ENCODE peak calls at places on chromosomes 6 and 20, in four cellular contexts. One of them, this sample, is unnamed.

GRCh38 chr20:18705490-18705889 is 108.1 kb upstream of the SCP2D1 start:
- DNase-seq in GM12878: no peak
- DNase-seq in H1: no peak
- DNase-seq in HepG2: no peak
- DNase-seq in this sample: no peak

GRCh38 chr20:31637660-31638059 is at the start of gene COX4I2:
- DNase-seq in H1: peak; percentile 55
- DNase-seq in GM12878: no peak
- DNase-seq in HepG2: no peak
- DNase-seq in this sample: no peak

GRCh38 chr6:43570876-43571441 is 4.9 kb downstream of the XPO5 start:
- DNase-seq in H1: no peak
- DNase-seq in GM12878: no peak
- DNase-seq in HepG2: no peak
- DNase-seq in this sample: no peak

GRCh38 chr20:4684837-4685413 is 36.8 kb upstream of the PRND start:
- DNase-seq in GM12878: no peak
- DNase-seq in HepG2: peak; percentile 63
- DNase-seq in H1: no peak
- DNase-seq in this sample: no peak

GRCh38 chr20:36407196-36407733 is 101.1 kb downstream of the DLGAP4 start:
- DNase-seq in GM12878: no peak
- DNase-seq in HepG2: no peak
- DNase-seq in H1: no peak
- DNase-seq in this sample: no peak

GRCh38 chr6:150072201-150072600 is 3.3 kb upstream of the ULBP3 start:
- DNase-seq in GM12878: no peak
- DNase-seq in HepG2: peak; percentile 43
- DNase-seq in H1: no peak
- DNase-seq in this sample: no peak

GRCh38 chr20:9036593-9036992 is 32.3 kb upstream of the PLCB4 start:
- DNase-seq in GM12878: no peak
- DNase-seq in H1: no peak
- DNase-seq in HepG2: no peak
- DNase-seq in this sample: no peak

GRCh38 chr6:7996538-7997225 is 67.5 kb downstream of the BLOC1S5 start:
- DNase-seq in H1: no peak
- DNase-seq in HepG2: peak; percentile 31
- DNase-seq in GM12878: no peak
- DNase-seq in this sample: no peak

GRCh38 chr6:135322427-135323201 is 141.5 kb downstream of the MYB start:
- DNase-seq in HepG2: no peak
- DNase-seq in H1: no peak
- DNase-seq in GM12878: peak; percentile 52
- DNase-seq in this sample: no peak

GRCh38 chr6:144896296-144896695 is 611.2 kb downstream of the UTRN start:
- DNase-seq in GM12878: no peak
- DNase-seq in H1: no peak
- DNase-seq in HepG2: no peak
- DNase-seq in this sample: no peak

GRCh38 chr6:165049362-165049761 is 260.0 kb downstream of the C6orf118 start:
- DNase-seq in HepG2: peak; percentile 32
- DNase-seq in GM12878: no peak
- DNase-seq in H1: peak; percentile 90
- DNase-seq in this sample: peak; percentile 70

GRCh38 chr20:272718-273117 is 15.2 kb downstream of the DEFB132 start:
- DNase-seq in HepG2: no peak
- DNase-seq in H1: no peak
- DNase-seq in GM12878: no peak
- DNase-seq in this sample: no peak

GRCh38 chr20:63122626-63123025 is 93.3 kb downstream of the YTHDF1 start:
- DNase-seq in HepG2: no peak
- DNase-seq in H1: no peak
- DNase-seq in GM12878: no peak
- DNase-seq in this sample: no peak

GRCh38 chr6:63764318-63764916 is 128.8 kb downstream of the PHF3 start:
- DNase-seq in H1: no peak
- DNase-seq in HepG2: peak; percentile 65
- DNase-seq in GM12878: peak; percentile 5
- DNase-seq in this sample: no peak

GRCh38 chr6:38671885-38672467 is 31.0 kb downstream of the GLO1 start:
- DNase-seq in HepG2: peak; percentile 43
- DNase-seq in GM12878: peak; percentile 55
- DNase-seq in H1: no peak
- DNase-seq in this sample: peak; percentile 33

GRCh38 chr6:50128420-50129005 is 78.8 kb upstream of the DEFB112 start:
- DNase-seq in HepG2: peak; percentile 5
- DNase-seq in GM12878: no peak
- DNase-seq in H1: no peak
- DNase-seq in this sample: no peak

GRCh38 chr6:42929928-42930360 is 664 bp downstream of the CNPY3 start:
- DNase-seq in GM12878: peak; percentile 97
- DNase-seq in H1: no peak
- DNase-seq in HepG2: no peak
- DNase-seq in this sample: peak; percentile 16

GRCh38 chr20:24951536-24952047 is 2.5 kb downstream of the CST7 start:
- DNase-seq in H1: peak; percentile 38
- DNase-seq in HepG2: no peak
- DNase-seq in GM12878: no peak
- DNase-seq in this sample: no peak

GRCh38 chr20:57473246-57474042 is 51.5 kb downstream of the CTCFL start:
- DNase-seq in HepG2: no peak
- DNase-seq in H1: no peak
- DNase-seq in GM12878: peak; percentile 68
- DNase-seq in this sample: no peak

GRCh38 chr6:144334150-144334708 is 49.1 kb downstream of the UTRN start:
- DNase-seq in H1: peak; percentile 44
- DNase-seq in GM12878: no peak
- DNase-seq in HepG2: no peak
- DNase-seq in this sample: no peak

GRCh38 chr6:163646133-163646532 is 231.6 kb downstream of the QKI start:
- DNase-seq in HepG2: no peak
- DNase-seq in H1: no peak
- DNase-seq in GM12878: no peak
- DNase-seq in this sample: no peak

GRCh38 chr6:121879149-121879548 is 443.7 kb downstream of the GJA1 start:
- DNase-seq in GM12878: no peak
- DNase-seq in H1: no peak
- DNase-seq in HepG2: no peak
- DNase-seq in this sample: no peak

GRCh38 chr20:1588869-1589460 is 30.8 kb downstream of the SIRPB1 start:
- DNase-seq in GM12878: no peak
- DNase-seq in H1: no peak
- DNase-seq in HepG2: no peak
- DNase-seq in this sample: no peak

GRCh38 chr6:1001655-1002349 is 308.9 kb upstream of the EXOC2 start:
- DNase-seq in H1: no peak
- DNase-seq in HepG2: no peak
- DNase-seq in GM12878: peak; percentile 48
- DNase-seq in this sample: no peak

GRCh38 chr6:26312096-26312463 is 52.9 kb upstream of the BTN3A2 start:
- DNase-seq in H1: no peak
- DNase-seq in GM12878: no peak
- DNase-seq in HepG2: no peak
- DNase-seq in this sample: no peak

GRCh38 chr20:34709836-34710567 is 5.9 kb downstream of the TP53INP2 start:
- DNase-seq in H1: no peak
- DNase-seq in HepG2: no peak
- DNase-seq in GM12878: no peak
- DNase-seq in this sample: peak; percentile 23

GRCh38 chr6:7426447-7427169 is 37.0 kb downstream of the RIOK1 start:
- DNase-seq in HepG2: peak; percentile 83
- DNase-seq in GM12878: no peak
- DNase-seq in H1: peak; percentile 28
- DNase-seq in this sample: no peak

GRCh38 chr20:36467076-36467999 is 74.0 kb upstream of the MYL9 start:
- DNase-seq in HepG2: no peak
- DNase-seq in H1: no peak
- DNase-seq in GM12878: no peak
- DNase-seq in this sample: no peak

GRCh38 chr6:15739353-15739752 is 76.5 kb upstream of the DTNBP1 start:
- DNase-seq in GM12878: no peak
- DNase-seq in H1: no peak
- DNase-seq in HepG2: no peak
- DNase-seq in this sample: no peak

GRCh38 chr6:79170915-79171314 is 63.6 kb downstream of the HMGN3 start:
- DNase-seq in GM12878: no peak
- DNase-seq in H1: no peak
- DNase-seq in HepG2: no peak
- DNase-seq in this sample: no peak

GRCh38 chr6:151917531-151918329 is 110.2 kb downstream of the ESR1 start:
- DNase-seq in GM12878: no peak
- DNase-seq in H1: no peak
- DNase-seq in HepG2: no peak
- DNase-seq in this sample: no peak

GRCh38 chr6:26064619-26065257 is 22.5 kb upstream of the HFE start:
- DNase-seq in HepG2: peak; percentile 68
- DNase-seq in H1: no peak
- DNase-seq in GM12878: no peak
- DNase-seq in this sample: no peak

GRCh38 chr20:42204261-42204660 is 586.1 kb upstream of the CHD6 start:
- DNase-seq in HepG2: peak; percentile 28
- DNase-seq in H1: no peak
- DNase-seq in GM12878: no peak
- DNase-seq in this sample: no peak

GRCh38 chr6:13914346-13914745 is 10.4 kb upstream of the RNF182 start:
- DNase-seq in H1: no peak
- DNase-seq in GM12878: no peak
- DNase-seq in HepG2: no peak
- DNase-seq in this sample: no peak

GRCh38 chr6:7919871-7920270 is 9.3 kb upstream of the TXNDC5 start:
- DNase-seq in HepG2: peak; percentile 36
- DNase-seq in H1: no peak
- DNase-seq in GM12878: no peak
- DNase-seq in this sample: no peak

GRCh38 chr6:65746302-65746701 is 39.3 kb upstream of the EYS start:
- DNase-seq in GM12878: no peak
- DNase-seq in H1: no peak
- DNase-seq in HepG2: no peak
- DNase-seq in this sample: no peak

GRCh38 chr6:155142902-155143609 is 120.8 kb upstream of the CLDN20 start:
- DNase-seq in GM12878: no peak
- DNase-seq in HepG2: no peak
- DNase-seq in H1: no peak
- DNase-seq in this sample: no peak
- TF ChIP-seq SUZ12 in GM12878: no peak
- TF ChIP-seq SUZ12 in HepG2: no peak
- TF ChIP-seq SUZ12 in H1: no peak
- TF ChIP-seq SUZ12 in this sample: no peak

GRCh38 chr6:157055863-157056262 is 267.5 kb downstream of the TMEM242 start:
- DNase-seq in HepG2: no peak
- DNase-seq in GM12878: no peak
- DNase-seq in H1: no peak
- DNase-seq in this sample: no peak

GRCh38 chr6:157050537-157051280 is 272.6 kb downstream of the TMEM242 start:
- DNase-seq in GM12878: no peak
- DNase-seq in H1: no peak
- DNase-seq in HepG2: no peak
- DNase-seq in this sample: no peak

GRCh38 chr6:157058574-157058973 is 264.7 kb downstream of the TMEM242 start:
- DNase-seq in GM12878: no peak
- DNase-seq in HepG2: no peak
- DNase-seq in H1: no peak
- DNase-seq in this sample: no peak

GRCh38 chr6:157056275-157056674 is 267.0 kb downstream of the TMEM242 start:
- DNase-seq in HepG2: no peak
- DNase-seq in GM12878: no peak
- DNase-seq in H1: no peak
- DNase-seq in this sample: no peak

GRCh38 chr6:157054531-157054979 is 268.8 kb downstream of the TMEM242 start:
- DNase-seq in GM12878: no peak
- DNase-seq in H1: no peak
- DNase-seq in HepG2: no peak
- DNase-seq in this sample: no peak
- H3K4me1 ChIP-seq in GM12878: peaks cover 20% of the 10 kb centered on the region
- H3K4me1 ChIP-seq in H1: no peaks in the 10 kb centered on the region
- H3K4me1 ChIP-seq in HepG2: peaks cover 7% of the 10 kb centered on the region
- H3K4me1 ChIP-seq in this sample: no peaks in the 10 kb centered on the region

GRCh38 chr6:113122060-113122459 is 735.1 kb upstream of the MARCKS start:
- DNase-seq in GM12878: no peak
- DNase-seq in H1: no peak
- DNase-seq in HepG2: peak; percentile 25
- DNase-seq in this sample: peak; percentile 64
- TF ChIP-seq ZNF274 in GM12878: no peak
- TF ChIP-seq ZNF274 in H1: no peak
- TF ChIP-seq ZNF274 in HepG2: no peak
- TF ChIP-seq ZNF274 in this sample: no peak

GRCh38 chr6:45116714-45117410 is 211.3 kb upstream of the RUNX2 start:
- DNase-seq in GM12878: no peak
- DNase-seq in HepG2: no peak
- DNase-seq in H1: no peak
- DNase-seq in this sample: no peak
- TF ChIP-seq SUZ12 in GM12878: no peak
- TF ChIP-seq SUZ12 in HepG2: no peak
- TF ChIP-seq SUZ12 in H1: no peak
- TF ChIP-seq SUZ12 in this sample: no peak

GRCh38 chr20:50309764-50310672 is 119.4 kb downstream of the CEBPB start:
- DNase-seq in GM12878: no peak
- DNase-seq in H1: no peak
- DNase-seq in HepG2: no peak
- DNase-seq in this sample: no peak

GRCh38 chr20:50310673-50311051 is 120.0 kb downstream of the CEBPB start:
- DNase-seq in GM12878: no peak
- DNase-seq in H1: no peak
- DNase-seq in HepG2: no peak
- DNase-seq in this sample: no peak

GRCh38 chr20:50308166-50308512 is 117.5 kb downstream of the CEBPB start:
- DNase-seq in GM12878: no peak
- DNase-seq in HepG2: no peak
- DNase-seq in H1: no peak
- DNase-seq in this sample: no peak

GRCh38 chr20:50308513-50309279 is 118.1 kb downstream of the CEBPB start:
- DNase-seq in HepG2: peak; percentile 96
- DNase-seq in H1: no peak
- DNase-seq in GM12878: no peak
- DNase-seq in this sample: no peak

DNA sequence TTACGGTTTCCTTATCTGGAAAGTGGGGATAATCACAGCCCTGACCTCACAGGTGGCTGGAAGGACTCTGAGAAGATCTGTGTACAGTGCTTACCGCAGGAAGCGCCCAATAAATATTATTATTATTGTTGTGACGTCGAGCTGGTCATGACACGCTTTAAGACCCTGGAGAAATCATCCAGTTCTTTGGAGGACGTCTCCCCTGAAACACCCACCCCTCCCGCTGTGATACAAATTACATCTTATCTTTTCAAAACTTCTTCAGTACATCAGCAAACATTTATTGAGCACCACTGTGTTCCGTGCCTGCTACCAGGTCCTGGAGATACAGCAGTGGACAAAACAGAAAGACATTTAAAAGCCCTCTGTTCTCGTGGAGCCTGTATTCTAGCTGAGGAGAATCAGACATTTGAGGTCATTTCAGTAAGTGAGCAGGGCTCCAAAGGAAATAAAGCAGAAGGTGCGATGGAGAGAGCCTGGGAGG is 118.7 kb downstream of the CEBPB start:
- DNase-seq in HepG2: no peak
- DNase-seq in GM12878: no peak
- DNase-seq in H1: no peak
- DNase-seq in this sample: no peak
- H3K4me1 ChIP-seq in HepG2: peaks cover 60% of the 10 kb centered on the region
- H3K4me1 ChIP-seq in GM12878: no peaks in the 10 kb centered on the region
- H3K4me1 ChIP-seq in H1: peaks cover 2% of the 10 kb centered on the region
- H3K4me1 ChIP-seq in this sample: peaks cover 11% of the 10 kb centered on the region